ENCODE peak calls at places on chromosomes 7 and 10, in seven cellular contexts. R, Y, S, M, A, I and H are unnamed samples.

GRCh38 chr10:114715171-114715670 is 57.1 kb upstream of the ABLIM1 start:
- DNase-seq in R (no peak), M (no peak), S (peak; percentile 57), A (no peak), I (no peak), Y (no peak), H (no peak)

GRCh38 chr10:22551966-22552365 is 162.4 kb downstream of the PIP4K2A start:
- DNase-seq in Y (no peak), A (no peak), M (no peak), I (no peak), R (no peak), S (no peak), H (no peak)

GRCh38 chr7:2717293-2717904 is 29.4 kb downstream of the AMZ1 start:
- DNase-seq in A (peak; percentile 77), Y (no peak), I (peak; percentile 75), S (no peak), M (no peak), R (no peak), H (peak; percentile 70)

GRCh38 chr7:69598081-69598486 is at the start of gene AUTS2:
- DNase-seq in A (peak; percentile 68), Y (peak; percentile 7), R (peak; percentile 92), M (peak; percentile 36), S (peak; percentile 4), I (peak; percentile 91), H (peak; percentile 94)

GRCh38 chr10:101938316-101939272 is 95.0 kb upstream of the KCNIP2 start:
- DNase-seq in R (no peak), S (peak; percentile 65), M (no peak), A (no peak), I (no peak), Y (no peak), H (peak; percentile 21)

GRCh38 chr7:153158204-153158603 is 398.7 kb downstream of the ACTR3B start:
- DNase-seq in Y (no peak), S (no peak), A (no peak), R (no peak), I (no peak), M (no peak), H (no peak)

GRCh38 chr7:24963218-24963617 is 16.8 kb downstream of the OSBPL3 start:
- DNase-seq in S (no peak), R (peak; percentile 57), A (peak; percentile 65), M (no peak), I (no peak), Y (no peak), H (peak; percentile 77)

GRCh38 chr10:73910401-73910763 is 550 bp upstream of the PLAU start:
- DNase-seq in R (no peak), M (peak; percentile 28), A (no peak), Y (no peak), I (no peak), S (peak; percentile 69), H (peak; percentile 67)

GRCh38 chr7:31003721-31004120 is 40.0 kb downstream of the GHRHR start:
- DNase-seq in R (no peak), M (no peak), A (no peak), Y (no peak), I (no peak), S (peak; percentile 19), H (no peak)

GRCh38 chr10:24324651-24325050 is 115.7 kb downstream of the KIAA1217 start:
- DNase-seq in M (no peak), Y (no peak), R (no peak), I (no peak), A (no peak), S (no peak), H (no peak)

GRCh38 chr10:70286616-70287015 is 2.8 kb upstream of the NPFFR1 start:
- DNase-seq in I (no peak), Y (no peak), M (no peak), A (no peak), R (no peak), S (no peak), H (no peak)

GRCh38 chr10:61939575-61940301 is 38.2 kb downstream of the ARID5B start:
- DNase-seq in Y (no peak), M (no peak), R (no peak), A (no peak), I (no peak), S (peak; percentile 100), H (no peak)

GRCh38 chr7:2645274-2645868 is 13.6 kb downstream of the TTYH3 start:
- DNase-seq in S (no peak), R (peak; percentile 59), Y (no peak), M (peak; percentile 47), A (no peak), I (peak; percentile 72), H (peak; percentile 89)

GRCh38 chr10:80530816-80531215 is 6.9 kb upstream of the SH2D4B start:
- DNase-seq in I (no peak), A (no peak), R (peak; percentile 0), M (peak; percentile 45), Y (no peak), S (no peak), H (no peak)

GRCh38 chr10:11145498-11145855 is 127.8 kb downstream of the CELF2 start:
- DNase-seq in I (no peak), M (peak; percentile 84), R (no peak), A (peak; percentile 63), S (no peak), Y (no peak), H (peak; percentile 68)

GRCh38 chr10:71268247-71268691 is 50.8 kb upstream of the SLC29A3 start:
- DNase-seq in A (no peak), M (no peak), Y (no peak), S (no peak), R (no peak), I (no peak), H (no peak)

GRCh38 chr10:114437456-114438292 is 33.4 kb upstream of the AFAP1L2 start:
- DNase-seq in I (no peak), M (no peak), S (peak; percentile 55), Y (no peak), A (no peak), R (no peak), H (peak; percentile 15)

GRCh38 chr7:8433477-8434289 is at the start of gene NXPH1:
- DNase-seq in A (no peak), I (peak; percentile 69), S (no peak), R (no peak), M (no peak), Y (no peak), H (no peak)

GRCh38 chr7:159032753-159033472 is 111.8 kb downstream of the VIPR2 start:
- DNase-seq in Y (no peak), A (peak; percentile 3), I (no peak), R (no peak), M (no peak), S (no peak), H (no peak)

GRCh38 chr10:132571565-132572544 is 34.3 kb downstream of the INPP5A start:
- DNase-seq in Y (no peak), A (peak; percentile 72), R (peak; percentile 87), S (peak; percentile 94), M (peak; percentile 67), I (peak; percentile 77), H (peak; percentile 98)

GRCh38 chr7:139541600-139542307 is 18.3 kb downstream of the CLEC2L start:
- DNase-seq in R (peak; percentile 81), A (no peak), M (no peak), I (no peak), Y (no peak), S (no peak), H (no peak)

GRCh38 chr7:117269895-117270294 is 53.0 kb downstream of the WNT2 start:
- DNase-seq in A (no peak), I (no peak), S (peak; percentile 88), M (no peak), Y (no peak), R (no peak), H (no peak)

GRCh38 chr7:128837521-128837921 is 7.3 kb downstream of the FLNC start:
- DNase-seq in S (no peak), I (peak; percentile 63), A (no peak), Y (no peak), M (no peak), R (peak; percentile 59), H (no peak)
- H3K36me3 ChIP-seq in S (peaks cover 22% of the 10 kb centered on the region), I (no peaks in the 10 kb centered on the region), A (no peaks in the 10 kb centered on the region), Y (peaks cover 41% of the 10 kb centered on the region), M (no peaks in the 10 kb centered on the region), R (peaks cover 99% of the 10 kb centered on the region), H (no peaks in the 10 kb centered on the region)

DNA sequence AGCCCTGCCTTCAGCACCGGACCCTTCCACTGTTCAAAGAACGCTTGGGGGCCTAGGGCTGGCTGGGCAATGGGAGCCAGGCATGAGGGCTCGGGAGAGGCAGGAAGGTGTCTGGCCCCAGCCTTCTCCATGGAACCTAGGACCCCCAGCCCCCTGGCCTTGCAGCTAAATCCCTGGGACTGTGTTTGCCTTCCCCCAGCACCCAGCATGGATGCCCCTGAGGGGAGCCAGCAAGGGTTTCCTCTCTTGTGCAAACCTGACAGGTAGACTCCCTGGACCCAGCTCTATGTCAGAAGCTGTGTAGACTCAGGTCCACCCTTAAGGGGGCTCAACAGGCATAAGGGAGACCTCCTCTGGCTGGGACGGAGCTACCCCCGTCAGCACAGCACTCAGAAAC is 288.0 kb downstream of the GRID1 start:
- DNase-seq in S (no peak), A (no peak), I (no peak), M (no peak), R (no peak), Y (no peak), H (no peak)
- H3K4me1 ChIP-seq in S (no peaks in the 10 kb centered on the region), A (no peaks in the 10 kb centered on the region), I (no peaks in the 10 kb centered on the region), M (no peaks in the 10 kb centered on the region), R (no peaks in the 10 kb centered on the region), Y (no peaks in the 10 kb centered on the region), H (no peaks in the 10 kb centered on the region)

DNA sequence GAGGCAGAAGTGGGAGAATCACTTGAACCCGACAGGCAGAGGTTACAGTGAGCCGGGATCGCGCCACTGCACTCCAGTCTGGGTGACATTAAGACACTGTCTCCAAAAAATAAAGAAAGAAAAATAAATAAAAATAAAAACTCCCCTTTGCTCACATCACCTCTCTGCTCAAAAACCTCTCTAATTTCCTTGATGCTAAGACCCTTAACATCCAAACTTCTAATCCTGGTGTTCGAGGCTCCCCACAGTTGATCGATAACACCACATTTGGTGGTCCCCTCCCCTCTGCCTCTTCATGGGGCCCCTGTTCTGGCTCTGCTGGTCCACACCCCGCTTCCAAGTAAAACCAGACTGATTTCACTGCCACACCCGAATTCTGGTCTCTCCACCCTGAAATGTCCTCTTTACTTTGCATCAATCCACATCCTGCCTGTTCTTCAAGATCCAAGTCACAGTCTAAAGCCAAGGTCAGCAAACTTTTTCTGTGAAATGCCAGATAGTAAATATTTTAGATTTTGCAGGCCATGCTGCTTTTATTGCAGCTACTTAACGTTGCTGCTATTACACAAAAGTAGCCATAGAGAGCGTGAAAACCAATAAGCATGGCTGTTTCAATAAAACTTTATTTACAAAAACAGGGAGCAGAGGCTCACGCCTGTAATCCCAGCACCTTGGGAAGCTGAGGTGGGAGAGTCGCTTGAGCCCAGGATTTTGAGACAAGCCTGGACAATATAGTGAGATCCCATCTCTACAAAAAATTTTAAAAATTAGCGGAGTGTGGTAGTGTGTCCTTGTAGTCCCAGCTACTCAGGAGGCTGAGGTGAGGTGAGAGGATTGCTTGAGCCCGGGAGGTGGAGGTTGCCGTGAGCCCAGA is 11.8 kb downstream of the MOSPD3 start:
- DNase-seq in Y (no peak), I (no peak), A (no peak), M (no peak), S (no peak), R (no peak), H (no peak)
- TF ChIP-seq CTCF in Y (no peak), I (no peak), A (no peak), M (no peak), S (no peak), R (no peak), H (no peak)

GRCh38 chr10:125000366-125001312 is 58.7 kb downstream of the ZRANB1 start:
- DNase-seq in M (no peak), I (peak; percentile 50), R (no peak), A (peak; percentile 7), Y (no peak), S (no peak), H (no peak)
- H3K36me3 ChIP-seq in M (no peaks in the 10 kb centered on the region), I (no peaks in the 10 kb centered on the region), R (peaks cover 49% of the 10 kb centered on the region), A (peaks cover 17% of the 10 kb centered on the region), Y (peaks cover 100% of the 10 kb centered on the region), S (no peaks in the 10 kb centered on the region), H (no peaks in the 10 kb centered on the region)

GRCh38 chr7:70706204-70706603 is 425.7 kb upstream of the GALNT17 start:
- DNase-seq in A (no peak), I (no peak), Y (no peak), R (no peak), M (no peak), S (no peak), H (no peak)
- H3K4me1 ChIP-seq in A (peaks cover 7% of the 10 kb centered on the region), I (peaks cover 13% of the 10 kb centered on the region), Y (peaks cover 16% of the 10 kb centered on the region), R (peaks cover 40% of the 10 kb centered on the region), M (no peaks in the 10 kb centered on the region), S (no peaks in the 10 kb centered on the region), H (peaks cover 3% of the 10 kb centered on the region)